ENCODE peak calls at places on chromosomes 13 and 19, in four cellular contexts. M is psoas muscle, R is B cell, J is pancreas. N is an unnamed sample.
A peak's percentile ranks its signal among the peaks of the same experiment; 100 is the strongest.

GRCh38 chr13:79527698-79528097 is 46.7 kb downstream of the NDFIP2 start:
- DNase-seq in M (no peak), J (no peak), R (no peak), N (no peak)

GRCh38 chr13:26185720-26186119 is 36.4 kb downstream of the RNF6 start:
- DNase-seq in R (no peak), J (no peak), M (no peak), N (no peak)

GRCh38 chr13:34617684-34618083 is 324.4 kb upstream of the NBEA start:
- DNase-seq in R (no peak), J (no peak), M (no peak), N (no peak)

GRCh38 chr13:67225252-67226159 is 4.6 kb downstream of the PCDH9 start:
- DNase-seq in R (no peak), M (no peak), J (no peak), N (no peak)

GRCh38 chr13:19767966-19768365 is 14.8 kb downstream of the PSPC1 start:
- DNase-seq in J (no peak), R (no peak), M (no peak), N (no peak)

GRCh38 chr19:57746580-57747471 is at the start of gene ZNF776:
- DNase-seq in R (peak; percentile 89), J (peak; percentile 69), M (peak; percentile 76), N (peak; percentile 92)

GRCh38 chr19:1107655-1108261 is 4.0 kb downstream of the GPX4 start:
- DNase-seq in R (no peak), J (peak; percentile 50), M (no peak), N (no peak)

GRCh38 chr13:84917252-84917878 is 881.9 kb downstream of the SLITRK6 start:
- DNase-seq in M (no peak), R (no peak), J (no peak), N (no peak)

GRCh38 chr19:12723383-12723642 is 419 bp downstream of the TNPO2 start:
- DNase-seq in R (no peak), J (no peak), M (no peak), N (no peak)

GRCh38 chr19:41546386-41546789 is 29.6 kb upstream of the CEACAM21 start:
- DNase-seq in M (no peak), J (no peak), R (peak; percentile 75), N (peak; percentile 34)

GRCh38 chr13:106318941-106319411 is 216.5 kb downstream of the EFNB2 start:
- DNase-seq in R (no peak), M (no peak), J (no peak), N (no peak)

GRCh38 chr13:61391426-61391825 is 24.2 kb downstream of the PCDH20 start:
- DNase-seq in J (no peak), R (no peak), M (no peak), N (no peak)

GRCh38 chr19:37987356-37988332 is 80.6 kb downstream of the SIPA1L3 start:
- DNase-seq in M (no peak), J (no peak), R (peak; percentile 35), N (no peak)

GRCh38 chr19:46714523-46715106 is 2.3 kb downstream of the PRKD2 start:
- DNase-seq in M (no peak), R (peak; percentile 82), J (peak; percentile 47), N (peak; percentile 81)

GRCh38 chr13:111791131-111791530 is 275.8 kb upstream of the SOX1 start:
- DNase-seq in M (no peak), J (no peak), R (no peak), N (no peak)

GRCh38 chr13:112457081-112457480 is 80.9 kb downstream of the SPACA7 start:
- DNase-seq in M (no peak), J (no peak), R (no peak), N (no peak)

GRCh38 chr13:91375119-91375729 is 23.2 kb upstream of the GPC5 start:
- DNase-seq in J (no peak), M (no peak), R (no peak), N (peak; percentile 57)

GRCh38 chr13:102724923-102725322 is 30.1 kb upstream of the METTL21C start:
- DNase-seq in J (no peak), M (no peak), R (no peak), N (no peak)

GRCh38 chr13:89514534-89515312 is 1832.8 kb upstream of the MIR17HG start:
- DNase-seq in M (no peak), R (no peak), J (no peak), N (no peak)

GRCh38 chr13:100789025-100789424 is 114.4 kb upstream of the TMTC4 start:
- DNase-seq in M (no peak), R (no peak), J (no peak), N (no peak)

GRCh38 chr13:74771964-74772363 is 637.8 kb upstream of the KLF12 start:
- DNase-seq in M (no peak), J (no peak), R (no peak), N (no peak)
- TF ChIP-seq CTCF in M (no peak), J (no peak), R (no peak), N (no peak)

DNA sequence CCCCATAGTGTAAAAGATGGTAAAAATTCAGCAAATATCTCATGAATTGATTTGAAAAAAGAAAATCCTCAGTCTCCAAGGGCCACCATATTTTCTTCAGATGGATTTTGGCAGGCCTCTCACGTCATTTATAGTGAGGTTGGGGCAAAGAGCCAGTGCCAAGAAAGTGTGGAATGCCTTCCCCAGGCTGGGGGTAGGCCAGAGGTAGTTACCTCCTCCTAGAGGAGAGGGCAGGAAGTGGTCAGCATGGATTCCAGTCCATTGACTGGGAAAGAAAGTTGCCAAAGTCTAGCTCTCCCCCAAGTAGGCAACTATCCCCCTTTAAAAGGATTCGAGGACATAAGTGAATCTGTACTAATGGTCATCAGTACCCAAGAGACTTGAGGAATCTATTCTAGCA is 68.4 kb upstream of the KCTD4 start:
- DNase-seq in R (no peak), M (no peak), J (no peak), N (no peak)
- TF ChIP-seq CTCF in R (no peak), M (no peak), J (no peak), N (no peak)

GRCh38 chr19:19541572-19541971 is 3.5 kb downstream of the CILP2 start:
- DNase-seq in R (no peak), M (no peak), J (peak; percentile 13), N (no peak)

GRCh38 chr19:19543101-19543500 is 5.0 kb downstream of the CILP2 start:
- DNase-seq in J (peak; percentile 10), M (no peak), R (no peak), N (no peak)

GRCh38 chr19:19540707-19541515 is 2.8 kb downstream of the CILP2 start:
- DNase-seq in J (peak; percentile 55), M (no peak), R (peak; percentile 62), N (peak; percentile 88)

GRCh38 chr19:19543640-19544039 is 5.6 kb downstream of the CILP2 start:
- DNase-seq in J (peak; percentile 29), R (no peak), M (no peak), N (no peak)

DNA sequence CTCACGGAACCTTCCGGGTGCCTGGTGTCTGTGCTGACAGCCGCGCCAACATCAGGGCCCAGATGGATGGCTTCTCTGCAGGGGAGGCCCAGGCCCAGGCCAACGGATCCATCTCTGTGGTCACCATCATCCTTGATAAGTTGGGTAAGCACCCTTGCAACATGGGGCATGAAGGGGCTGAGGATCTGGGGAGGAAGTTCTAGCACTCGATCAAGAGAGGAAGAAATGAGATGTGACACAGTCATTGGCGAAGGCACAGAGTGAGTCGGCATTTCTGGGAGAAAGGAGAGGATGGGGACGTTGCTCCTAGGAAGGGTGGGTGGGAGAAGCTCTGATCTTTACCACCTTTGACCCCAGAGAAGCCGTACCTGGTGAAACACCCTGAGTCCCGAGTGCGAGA is 4.4 kb downstream of the CILP2 start:
- DNase-seq in J (peak; percentile 10), M (no peak), R (no peak), N (no peak)
- TF ChIP-seq CTCF in J (no peak), M (no peak), R (no peak), N (no peak)

DNA sequence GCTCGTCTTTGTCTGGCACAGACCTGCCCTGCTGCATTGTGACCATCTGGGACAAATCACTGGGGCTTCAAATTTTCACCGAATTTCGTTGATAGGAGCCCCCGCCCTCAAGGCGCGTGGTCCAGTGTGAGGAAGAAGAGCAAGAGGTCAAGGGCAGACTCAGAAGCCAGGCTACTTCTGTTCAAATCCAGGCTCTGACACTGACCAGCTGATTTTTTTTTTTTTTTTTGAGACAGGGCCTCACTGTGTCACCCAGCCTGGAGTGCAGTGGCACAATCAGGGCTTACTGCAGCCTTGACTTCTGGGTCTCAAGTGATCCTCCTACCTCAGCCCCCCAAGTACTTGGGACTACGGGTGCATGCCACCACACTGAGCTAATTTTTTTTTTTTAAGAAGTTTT is 7.2 kb downstream of the SYNGR4 start:
- DNase-seq in M (no peak), R (no peak), J (no peak), N (no peak)
- TF ChIP-seq CTCF in M (no peak), R (no peak), J (no peak), N (no peak)

GRCh38 chr13:44573071-44573470 is 3.1 kb downstream of the TSC22D1 start:
- DNase-seq in R (no peak), M (no peak), J (no peak), N (no peak)
- TF ChIP-seq CTCF in R (no peak), M (no peak), J (no peak), N (no peak)

GRCh38 chr19:11200015-11200574 is 2.8 kb upstream of the KANK2 start:
- DNase-seq in M (no peak), R (no peak), J (no peak), N (no peak)

GRCh38 chr19:11200931-11201330 is 3.6 kb upstream of the KANK2 start:
- DNase-seq in M (no peak), R (no peak), J (no peak), N (no peak)

GRCh38 chr19:11202488-11203193 is 5.3 kb upstream of the KANK2 start:
- DNase-seq in J (no peak), M (no peak), R (no peak), N (no peak)

GRCh38 chr19:11203194-11204075 is 6.1 kb upstream of the KANK2 start:
- DNase-seq in R (peak; percentile 57), J (peak; percentile 71), M (peak; percentile 77), N (peak; percentile 71)

GRCh38 chr19:11201791-11202190 is 4.4 kb upstream of the KANK2 start:
- DNase-seq in R (no peak), M (no peak), J (no peak), N (no peak)
- TF ChIP-seq CTCF in R (no peak), M (no peak), J (no peak), N (no peak)

GRCh38 chr19:2171349-2172145 is 7.8 kb downstream of the DOT1L start:
- DNase-seq in J (peak; percentile 75), R (peak; percentile 94), M (peak; percentile 41), N (peak; percentile 88)
- TF ChIP-seq CTCF in J (no peak), R (peak; percentile 60), M (no peak), N (peak; percentile 58)

GRCh38 chr19:10565567-10566407 is at the start of gene KRI1:
- DNase-seq in R (peak; percentile 98), M (peak; percentile 98), J (peak; percentile 99), N (peak; percentile 98)
- TF ChIP-seq CTCF in R (peak; percentile 51), M (peak; percentile 33), J (no peak), N (no peak)

DNA sequence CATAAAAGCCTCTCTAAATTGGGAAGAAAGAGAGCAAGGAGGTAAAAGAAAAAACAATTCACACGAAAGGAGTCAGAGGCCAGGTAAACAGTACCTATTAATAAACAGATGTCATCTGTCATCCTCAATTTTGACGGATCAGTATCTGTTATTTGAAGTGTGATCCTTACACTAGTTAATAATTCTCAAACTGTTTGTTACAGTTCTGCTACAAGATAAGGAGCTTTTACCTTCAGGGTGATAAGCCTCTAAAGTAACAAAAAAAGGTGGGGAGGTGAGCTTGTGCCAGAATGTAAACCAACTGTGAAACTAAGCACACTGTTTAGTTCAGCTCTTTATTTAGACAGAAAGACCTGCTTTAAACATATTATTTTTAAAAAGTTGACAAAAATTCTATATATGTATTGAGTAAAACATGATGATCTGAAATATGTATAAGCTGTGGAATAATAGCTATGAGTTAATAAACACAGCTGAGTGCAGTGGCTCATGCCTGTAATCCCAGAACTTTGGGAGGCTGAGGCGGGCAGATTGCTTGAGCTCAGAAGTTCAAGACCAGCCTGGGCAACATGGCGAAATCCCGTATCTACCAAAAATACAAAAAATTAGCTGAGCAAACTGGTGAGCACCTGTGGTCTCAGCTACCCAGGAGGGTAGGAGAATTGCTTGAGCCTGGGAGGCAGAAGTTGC is 48.4 kb upstream of the EBPL start:
- DNase-seq in R (no peak), J (no peak), M (no peak), N (no peak)
- TF ChIP-seq CTCF in R (no peak), J (no peak), M (no peak), N (no peak)